ENCODE peak calls at places on chromosomes 4 and X, in ten cellular contexts. One of them, this sample, is unnamed.

GRCh38 chrX:131262200-131262599 is 26.9 kb downstream of the IGSF1 start:
- DNase-seq in mesenteric fat pad: no peak
- DNase-seq in IMR-90: no peak
- DNase-seq in GM04503: no peak
- DNase-seq in ovary: no peak
- DNase-seq in NCI-H345: no peak
- DNase-seq in activated naive CD4-positive, alpha-beta T cell treated with anti-CD3 and anti-CD28 coated beads, Interleukin-2, amount 50 U/mL, for 72 hours: no peak
- DNase-seq in GM20000: no peak
- DNase-seq in activated CD4-positive, alpha-beta T cell treated with anti-CD3 and anti-CD28 coated beads for 36 hours: no peak
- DNase-seq in T-helper 1 cell: no peak
- DNase-seq in this sample: no peak

GRCh38 chrX:8743126-8743732 is 11.3 kb upstream of the ANOS1 start:
- DNase-seq in IMR-90: peak; percentile 31
- DNase-seq in mesenteric fat pad: no peak
- DNase-seq in NCI-H345: peak; percentile 15
- DNase-seq in GM20000: peak; percentile 22
- DNase-seq in T-helper 1 cell: peak; percentile 34
- DNase-seq in ovary: no peak
- DNase-seq in activated naive CD4-positive, alpha-beta T cell treated with anti-CD3 and anti-CD28 coated beads, Interleukin-2, amount 50 U/mL, for 72 hours: no peak
- DNase-seq in GM04503: no peak
- DNase-seq in activated CD4-positive, alpha-beta T cell treated with anti-CD3 and anti-CD28 coated beads for 36 hours: peak; percentile 69
- DNase-seq in this sample: no peak

GRCh38 chr4:173346074-173346473 is 11.9 kb upstream of the HMGB2 start:
- DNase-seq in activated CD4-positive, alpha-beta T cell treated with anti-CD3 and anti-CD28 coated beads for 36 hours: no peak
- DNase-seq in activated naive CD4-positive, alpha-beta T cell treated with anti-CD3 and anti-CD28 coated beads, Interleukin-2, amount 50 U/mL, for 72 hours: no peak
- DNase-seq in mesenteric fat pad: no peak
- DNase-seq in IMR-90: peak; percentile 47
- DNase-seq in T-helper 1 cell: no peak
- DNase-seq in GM20000: no peak
- DNase-seq in ovary: no peak
- DNase-seq in NCI-H345: no peak
- DNase-seq in GM04503: peak; percentile 66
- DNase-seq in this sample: no peak

GRCh38 chr4:22969314-22969896 is 276.7 kb downstream of the GBA3 start:
- DNase-seq in GM20000: no peak
- DNase-seq in GM04503: peak; percentile 59
- DNase-seq in mesenteric fat pad: no peak
- DNase-seq in IMR-90: peak; percentile 4
- DNase-seq in ovary: no peak
- DNase-seq in T-helper 1 cell: no peak
- DNase-seq in NCI-H345: no peak
- DNase-seq in activated CD4-positive, alpha-beta T cell treated with anti-CD3 and anti-CD28 coated beads for 36 hours: no peak
- DNase-seq in activated naive CD4-positive, alpha-beta T cell treated with anti-CD3 and anti-CD28 coated beads, Interleukin-2, amount 50 U/mL, for 72 hours: no peak
- DNase-seq in this sample: no peak

GRCh38 chr4:11468901-11469300 is 40.2 kb upstream of the HS3ST1 start:
- DNase-seq in GM20000: no peak
- DNase-seq in NCI-H345: no peak
- DNase-seq in IMR-90: no peak
- DNase-seq in ovary: no peak
- DNase-seq in activated CD4-positive, alpha-beta T cell treated with anti-CD3 and anti-CD28 coated beads for 36 hours: no peak
- DNase-seq in activated naive CD4-positive, alpha-beta T cell treated with anti-CD3 and anti-CD28 coated beads, Interleukin-2, amount 50 U/mL, for 72 hours: no peak
- DNase-seq in mesenteric fat pad: no peak
- DNase-seq in GM04503: no peak
- DNase-seq in T-helper 1 cell: no peak
- DNase-seq in this sample: no peak

GRCh38 chr4:150591284-150591874 is 9.4 kb downstream of the MAB21L2 start:
- DNase-seq in ovary: no peak
- DNase-seq in T-helper 1 cell: no peak
- DNase-seq in mesenteric fat pad: no peak
- DNase-seq in NCI-H345: peak; percentile 45
- DNase-seq in GM20000: no peak
- DNase-seq in activated naive CD4-positive, alpha-beta T cell treated with anti-CD3 and anti-CD28 coated beads, Interleukin-2, amount 50 U/mL, for 72 hours: no peak
- DNase-seq in IMR-90: no peak
- DNase-seq in activated CD4-positive, alpha-beta T cell treated with anti-CD3 and anti-CD28 coated beads for 36 hours: no peak
- DNase-seq in GM04503: no peak
- DNase-seq in this sample: no peak

GRCh38 chr4:161249779-161250440 is 913.9 kb downstream of the FSTL5 start:
- DNase-seq in mesenteric fat pad: no peak
- DNase-seq in IMR-90: no peak
- DNase-seq in activated naive CD4-positive, alpha-beta T cell treated with anti-CD3 and anti-CD28 coated beads, Interleukin-2, amount 50 U/mL, for 72 hours: no peak
- DNase-seq in GM20000: no peak
- DNase-seq in GM04503: no peak
- DNase-seq in activated CD4-positive, alpha-beta T cell treated with anti-CD3 and anti-CD28 coated beads for 36 hours: no peak
- DNase-seq in ovary: no peak
- DNase-seq in T-helper 1 cell: no peak
- DNase-seq in NCI-H345: no peak
- DNase-seq in this sample: no peak

GRCh38 chr4:89661490-89661889 is 175.5 kb downstream of the SNCA start:
- DNase-seq in IMR-90: peak; percentile 38
- DNase-seq in ovary: no peak
- DNase-seq in activated naive CD4-positive, alpha-beta T cell treated with anti-CD3 and anti-CD28 coated beads, Interleukin-2, amount 50 U/mL, for 72 hours: no peak
- DNase-seq in activated CD4-positive, alpha-beta T cell treated with anti-CD3 and anti-CD28 coated beads for 36 hours: no peak
- DNase-seq in GM20000: no peak
- DNase-seq in T-helper 1 cell: no peak
- DNase-seq in NCI-H345: no peak
- DNase-seq in GM04503: peak; percentile 6
- DNase-seq in mesenteric fat pad: no peak
- DNase-seq in this sample: peak; percentile 76

GRCh38 chr4:38894340-38894982 is 26.9 kb downstream of the FAM114A1 start:
- DNase-seq in NCI-H345: no peak
- DNase-seq in GM04503: no peak
- DNase-seq in GM20000: no peak
- DNase-seq in activated CD4-positive, alpha-beta T cell treated with anti-CD3 and anti-CD28 coated beads for 36 hours: peak; percentile 18
- DNase-seq in activated naive CD4-positive, alpha-beta T cell treated with anti-CD3 and anti-CD28 coated beads, Interleukin-2, amount 50 U/mL, for 72 hours: no peak
- DNase-seq in IMR-90: peak; percentile 9
- DNase-seq in ovary: no peak
- DNase-seq in T-helper 1 cell: no peak
- DNase-seq in mesenteric fat pad: no peak
- DNase-seq in this sample: no peak

GRCh38 chr4:5926601-5927000 is 33.7 kb upstream of the CRMP1 start:
- DNase-seq in GM04503: no peak
- DNase-seq in ovary: no peak
- DNase-seq in GM20000: no peak
- DNase-seq in activated CD4-positive, alpha-beta T cell treated with anti-CD3 and anti-CD28 coated beads for 36 hours: no peak
- DNase-seq in NCI-H345: no peak
- DNase-seq in IMR-90: no peak
- DNase-seq in activated naive CD4-positive, alpha-beta T cell treated with anti-CD3 and anti-CD28 coated beads, Interleukin-2, amount 50 U/mL, for 72 hours: no peak
- DNase-seq in T-helper 1 cell: no peak
- DNase-seq in mesenteric fat pad: peak; percentile 75
- DNase-seq in this sample: no peak

GRCh38 chr4:70538869-70539268 is 20.5 kb downstream of the AMTN start:
- DNase-seq in ovary: no peak
- DNase-seq in activated CD4-positive, alpha-beta T cell treated with anti-CD3 and anti-CD28 coated beads for 36 hours: no peak
- DNase-seq in GM04503: no peak
- DNase-seq in IMR-90: no peak
- DNase-seq in NCI-H345: no peak
- DNase-seq in mesenteric fat pad: no peak
- DNase-seq in T-helper 1 cell: no peak
- DNase-seq in GM20000: no peak
- DNase-seq in activated naive CD4-positive, alpha-beta T cell treated with anti-CD3 and anti-CD28 coated beads, Interleukin-2, amount 50 U/mL, for 72 hours: no peak
- DNase-seq in this sample: no peak

GRCh38 chrX:47540754-47541538 is 20.1 kb upstream of the ARAF start:
- DNase-seq in IMR-90: peak; percentile 92
- DNase-seq in NCI-H345: peak; percentile 86
- DNase-seq in GM20000: peak; percentile 34
- DNase-seq in mesenteric fat pad: peak; percentile 79
- DNase-seq in activated naive CD4-positive, alpha-beta T cell treated with anti-CD3 and anti-CD28 coated beads, Interleukin-2, amount 50 U/mL, for 72 hours: no peak
- DNase-seq in GM04503: peak; percentile 72
- DNase-seq in T-helper 1 cell: no peak
- DNase-seq in activated CD4-positive, alpha-beta T cell treated with anti-CD3 and anti-CD28 coated beads for 36 hours: peak; percentile 17
- DNase-seq in ovary: peak; percentile 79
- DNase-seq in this sample: peak; percentile 74

GRCh38 chrX:9858080-9858479 is 71.9 kb downstream of the SHROOM2 start:
- DNase-seq in IMR-90: no peak
- DNase-seq in mesenteric fat pad: no peak
- DNase-seq in T-helper 1 cell: no peak
- DNase-seq in activated CD4-positive, alpha-beta T cell treated with anti-CD3 and anti-CD28 coated beads for 36 hours: no peak
- DNase-seq in GM20000: no peak
- DNase-seq in NCI-H345: no peak
- DNase-seq in GM04503: no peak
- DNase-seq in ovary: no peak
- DNase-seq in activated naive CD4-positive, alpha-beta T cell treated with anti-CD3 and anti-CD28 coated beads, Interleukin-2, amount 50 U/mL, for 72 hours: no peak
- DNase-seq in this sample: no peak

GRCh38 chrX:105837227-105837626 is 14.9 kb downstream of the NRK start:
- DNase-seq in mesenteric fat pad: no peak
- DNase-seq in NCI-H345: peak; percentile 1
- DNase-seq in activated CD4-positive, alpha-beta T cell treated with anti-CD3 and anti-CD28 coated beads for 36 hours: no peak
- DNase-seq in activated naive CD4-positive, alpha-beta T cell treated with anti-CD3 and anti-CD28 coated beads, Interleukin-2, amount 50 U/mL, for 72 hours: no peak
- DNase-seq in GM20000: no peak
- DNase-seq in T-helper 1 cell: no peak
- DNase-seq in GM04503: peak; percentile 12
- DNase-seq in IMR-90: peak; percentile 78
- DNase-seq in ovary: peak; percentile 87
- DNase-seq in this sample: peak; percentile 80

GRCh38 chr4:133389029-133389428 is 239.9 kb downstream of the PCDH10 start:
- DNase-seq in NCI-H345: no peak
- DNase-seq in IMR-90: no peak
- DNase-seq in GM04503: no peak
- DNase-seq in GM20000: no peak
- DNase-seq in ovary: no peak
- DNase-seq in T-helper 1 cell: no peak
- DNase-seq in mesenteric fat pad: no peak
- DNase-seq in activated naive CD4-positive, alpha-beta T cell treated with anti-CD3 and anti-CD28 coated beads, Interleukin-2, amount 50 U/mL, for 72 hours: no peak
- DNase-seq in activated CD4-positive, alpha-beta T cell treated with anti-CD3 and anti-CD28 coated beads for 36 hours: no peak
- DNase-seq in this sample: no peak

GRCh38 chrX:70046978-70047377 is 2.8 kb downstream of the AWAT2 start:
- DNase-seq in GM20000: no peak
- DNase-seq in activated naive CD4-positive, alpha-beta T cell treated with anti-CD3 and anti-CD28 coated beads, Interleukin-2, amount 50 U/mL, for 72 hours: no peak
- DNase-seq in T-helper 1 cell: no peak
- DNase-seq in activated CD4-positive, alpha-beta T cell treated with anti-CD3 and anti-CD28 coated beads for 36 hours: no peak
- DNase-seq in NCI-H345: no peak
- DNase-seq in GM04503: no peak
- DNase-seq in mesenteric fat pad: no peak
- DNase-seq in IMR-90: peak; percentile 47
- DNase-seq in ovary: no peak
- DNase-seq in this sample: no peak

GRCh38 chr4:173243917-173244658 is 75.5 kb downstream of the GALNT7 start:
- DNase-seq in activated CD4-positive, alpha-beta T cell treated with anti-CD3 and anti-CD28 coated beads for 36 hours: no peak
- DNase-seq in GM04503: no peak
- DNase-seq in mesenteric fat pad: no peak
- DNase-seq in IMR-90: no peak
- DNase-seq in NCI-H345: peak; percentile 55
- DNase-seq in ovary: no peak
- DNase-seq in GM20000: no peak
- DNase-seq in T-helper 1 cell: no peak
- DNase-seq in activated naive CD4-positive, alpha-beta T cell treated with anti-CD3 and anti-CD28 coated beads, Interleukin-2, amount 50 U/mL, for 72 hours: no peak
- DNase-seq in this sample: no peak

GRCh38 chr4:1978226-1978625 is 30.5 kb downstream of the NELFA start:
- DNase-seq in GM20000: no peak
- DNase-seq in T-helper 1 cell: no peak
- DNase-seq in mesenteric fat pad: peak; percentile 69
- DNase-seq in GM04503: no peak
- DNase-seq in ovary: no peak
- DNase-seq in IMR-90: no peak
- DNase-seq in activated naive CD4-positive, alpha-beta T cell treated with anti-CD3 and anti-CD28 coated beads, Interleukin-2, amount 50 U/mL, for 72 hours: no peak
- DNase-seq in NCI-H345: no peak
- DNase-seq in activated CD4-positive, alpha-beta T cell treated with anti-CD3 and anti-CD28 coated beads for 36 hours: no peak
- DNase-seq in this sample: no peak

GRCh38 chr4:20687894-20688293 is 12.4 kb upstream of the PACRGL start:
- DNase-seq in T-helper 1 cell: no peak
- DNase-seq in IMR-90: peak; percentile 75
- DNase-seq in GM20000: no peak
- DNase-seq in mesenteric fat pad: no peak
- DNase-seq in GM04503: peak; percentile 81
- DNase-seq in ovary: no peak
- DNase-seq in NCI-H345: no peak
- DNase-seq in activated naive CD4-positive, alpha-beta T cell treated with anti-CD3 and anti-CD28 coated beads, Interleukin-2, amount 50 U/mL, for 72 hours: no peak
- DNase-seq in activated CD4-positive, alpha-beta T cell treated with anti-CD3 and anti-CD28 coated beads for 36 hours: no peak
- DNase-seq in this sample: peak; percentile 88

GRCh38 chrX:110847334-110847733 is 51.7 kb upstream of the CHRDL1 start:
- DNase-seq in ovary: no peak
- DNase-seq in mesenteric fat pad: no peak
- DNase-seq in GM20000: peak; percentile 12
- DNase-seq in T-helper 1 cell: peak; percentile 41
- DNase-seq in activated naive CD4-positive, alpha-beta T cell treated with anti-CD3 and anti-CD28 coated beads, Interleukin-2, amount 50 U/mL, for 72 hours: no peak
- DNase-seq in GM04503: peak; percentile 25
- DNase-seq in NCI-H345: peak; percentile 68
- DNase-seq in IMR-90: peak; percentile 63
- DNase-seq in activated CD4-positive, alpha-beta T cell treated with anti-CD3 and anti-CD28 coated beads for 36 hours: no peak
- DNase-seq in this sample: no peak